ENCODE peak calls at places on chromosomes 3 and 15, in eight cellular contexts. R is stomach; C is neural progenitor cell; V is CD8-positive, alpha-beta T cell; N is IMR-90; Q is esophagus muscularis mucosa; L is PC-3; W is heart left ventricle. I is an unnamed sample.

GRCh38 chr15:79370716-79371115 is 59.8 kb downstream of the TMED3 start:
- DNase-seq in L (no peak), R (no peak), W (no peak), V (no peak), N (peak; percentile 83), Q (no peak), C (no peak), I (no peak)

GRCh38 chr15:80502782-80503181 is 98.6 kb downstream of the ARNT2 start:
- DNase-seq in V (no peak), W (no peak), Q (peak; percentile 90), R (no peak), C (no peak), L (no peak), N (no peak), I (no peak)

GRCh38 chr3:24740367-24740766 is 245.7 kb upstream of the THRB start:
- DNase-seq in L (no peak), N (no peak), C (peak; percentile 16), V (no peak), W (no peak), Q (no peak), R (no peak), I (no peak)

GRCh38 chr3:185797108-185797881 is 27.5 kb downstream of the IGF2BP2 start:
- DNase-seq in L (no peak), R (no peak), W (no peak), C (no peak), N (no peak), Q (no peak), V (no peak), I (no peak)

GRCh38 chr3:160449660-160450598 is at the start of gene TRIM59:
- DNase-seq in W (peak; percentile 78), N (peak; percentile 97), R (peak; percentile 94), C (peak; percentile 99), V (peak; percentile 95), Q (peak; percentile 96), L (peak; percentile 97), I (peak; percentile 93)

GRCh38 chr3:169562988-169563774 is 100.3 kb downstream of the MECOM start:
- DNase-seq in N (no peak), W (no peak), L (peak; percentile 24), V (no peak), Q (no peak), C (no peak), R (no peak), I (no peak)

GRCh38 chr15:68844856-68845550 is 24.3 kb upstream of the ANP32A start:
- DNase-seq in N (no peak), L (no peak), Q (no peak), R (no peak), W (no peak), V (no peak), C (no peak), I (no peak)

GRCh38 chr15:55737373-55737772 is 5.6 kb downstream of the PRTG start:
- DNase-seq in W (peak; percentile 39), L (no peak), R (no peak), V (no peak), Q (no peak), N (peak; percentile 5), C (peak; percentile 72), I (peak; percentile 37)

GRCh38 chr15:66505430-66505811 is 295 bp downstream of the ZWILCH start:
- DNase-seq in C (peak; percentile 61), R (no peak), Q (no peak), L (peak; percentile 28), V (no peak), W (no peak), N (peak; percentile 51), I (no peak)

GRCh38 chr3:17808994-17809393 is 66.6 kb upstream of the TBC1D5 start:
- DNase-seq in V (no peak), W (no peak), Q (peak; percentile 57), N (peak; percentile 3), C (no peak), L (peak; percentile 64), R (no peak), I (no peak)

GRCh38 chr3:47475029-47475569 is 642 bp downstream of the SCAP start:
- DNase-seq in C (peak; percentile 66), V (no peak), N (peak; percentile 32), R (no peak), L (peak; percentile 51), Q (no peak), W (no peak), I (no peak)

GRCh38 chr15:55434989-55435825 is 26.9 kb downstream of the PIERCE2 start:
- DNase-seq in N (peak; percentile 64), L (peak; percentile 68), V (no peak), W (no peak), Q (no peak), R (no peak), C (peak; percentile 64), I (peak; percentile 2)

GRCh38 chr3:13018039-13018431 is 55.2 kb downstream of the IQSEC1 start:
- DNase-seq in L (no peak), V (no peak), W (peak; percentile 50), C (peak; percentile 74), N (no peak), R (no peak), Q (no peak), I (no peak)

GRCh38 chr3:185549111-185549510 is 3.3 kb downstream of the LIPH start:
- DNase-seq in N (peak; percentile 98), V (no peak), W (no peak), R (peak; percentile 34), C (no peak), Q (no peak), L (peak; percentile 99), I (peak; percentile 77)

GRCh38 chr15:38002883-38003477 is 68.5 kb downstream of the TMCO5A start:
- DNase-seq in R (peak; percentile 64), C (peak; percentile 81), L (peak; percentile 80), Q (no peak), W (peak; percentile 50), V (no peak), N (peak; percentile 84), I (peak; percentile 57)

GRCh38 chr3:182259579-182259978 is 533.7 kb upstream of the ATP11B start:
- DNase-seq in Q (no peak), R (peak; percentile 29), V (no peak), N (no peak), W (peak; percentile 46), C (peak; percentile 63), L (no peak), I (no peak)

GRCh38 chr15:90871097-90871715 is 2.8 kb downstream of the FURIN start:
- DNase-seq in W (no peak), N (no peak), Q (no peak), R (no peak), V (no peak), C (peak; percentile 54), L (no peak), I (no peak)

GRCh38 chr3:184806567-184807271 is 5.2 kb upstream of the VPS8 start:
- DNase-seq in N (no peak), L (peak; percentile 45), W (no peak), V (no peak), Q (no peak), R (no peak), C (no peak), I (no peak)

GRCh38 chr3:58994746-58995330 is 55.0 kb downstream of the CFAP20DC start:
- DNase-seq in Q (no peak), V (no peak), L (peak; percentile 83), W (no peak), N (peak; percentile 79), C (peak; percentile 73), R (no peak), I (peak; percentile 47)

GRCh38 chr3:162367443-162368132 is 871.0 kb downstream of the OTOL1 start:
- DNase-seq in W (no peak), V (no peak), Q (no peak), C (no peak), R (no peak), N (peak; percentile 61), L (no peak), I (no peak)

DNA sequence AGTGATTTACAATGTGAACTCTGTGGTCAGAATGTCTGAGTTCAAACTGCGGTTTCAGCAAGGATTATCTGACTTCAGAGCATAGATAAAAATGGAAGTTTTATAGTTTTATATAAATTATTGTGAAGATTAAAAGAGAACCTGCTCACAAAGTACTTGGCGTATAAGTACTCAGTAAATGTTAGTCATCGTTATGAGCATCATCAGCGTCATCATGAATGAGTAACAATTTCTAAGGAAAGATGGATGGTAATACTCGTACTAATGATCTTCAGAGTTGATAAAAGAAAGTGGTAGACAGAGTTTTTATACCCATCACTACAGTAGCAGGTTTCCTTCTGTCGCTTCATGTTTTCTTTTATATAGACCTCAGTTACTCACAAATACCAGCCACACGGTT is 341.8 kb downstream of the RAP2B start:
- DNase-seq in C (no peak), L (peak; percentile 67), Q (no peak), R (no peak), V (no peak), W (no peak), N (no peak), I (no peak)
- TF ChIP-seq CTCF in C (no peak), L (no peak), Q (no peak), R (no peak), V (no peak), W (no peak), N (no peak), I (no peak)

DNA sequence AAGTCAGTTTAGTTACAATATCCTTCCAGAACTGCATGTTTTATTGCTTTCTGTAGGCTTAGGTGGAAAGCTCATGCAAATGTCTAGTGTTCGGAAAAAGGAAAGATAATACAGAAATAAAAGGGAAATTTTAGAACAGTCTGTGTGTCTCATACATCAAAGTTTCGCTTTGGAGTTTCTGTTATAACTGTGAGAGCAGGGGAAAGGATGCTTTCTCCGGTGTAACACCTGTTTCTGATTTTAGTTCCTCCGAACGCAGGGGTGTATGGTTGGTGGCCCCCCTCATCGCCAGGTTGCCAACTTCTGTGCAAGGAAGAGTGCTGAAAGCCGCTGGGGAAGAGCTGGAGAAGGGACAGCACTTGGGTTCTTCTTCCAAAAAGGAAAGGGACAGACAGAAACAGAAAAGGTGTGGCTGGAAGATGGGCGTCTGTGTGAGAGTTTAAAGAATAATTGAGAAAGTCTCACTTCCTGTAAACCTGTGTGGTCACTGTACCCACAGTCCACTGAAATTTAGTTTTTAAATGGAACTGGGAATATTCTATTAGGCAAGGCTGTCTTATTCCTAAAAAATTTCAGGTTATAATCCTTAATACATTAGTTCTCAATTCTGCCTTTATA is 6.7 kb downstream of the P2RY12 start:
- DNase-seq in W (no peak), V (no peak), C (no peak), N (no peak), Q (no peak), R (no peak), L (no peak), I (no peak)
- H3K4me3 ChIP-seq in W (no peak overlapping the region), V (no peak overlapping the region), C (no peak overlapping the region), N (no peak overlapping the region), Q (no peak overlapping the region), R (no peak overlapping the region), L (no peak overlapping the region), I (no peak overlapping the region)

GRCh38 chr3:172107403-172107802 is 68.0 kb downstream of the FNDC3B start:
- DNase-seq in N (no peak), Q (no peak), V (peak; percentile 53), W (no peak), C (no peak), R (no peak), L (no peak), I (no peak)
- H3K27me3 ChIP-seq in N (no peaks in the 10 kb centered on the region), Q (no peaks in the 10 kb centered on the region), V (no peaks in the 10 kb centered on the region), W (no peaks in the 10 kb centered on the region), C (no peaks in the 10 kb centered on the region), R (no peaks in the 10 kb centered on the region), L (no peaks in the 10 kb centered on the region), I (no peaks in the 10 kb centered on the region)

DNA sequence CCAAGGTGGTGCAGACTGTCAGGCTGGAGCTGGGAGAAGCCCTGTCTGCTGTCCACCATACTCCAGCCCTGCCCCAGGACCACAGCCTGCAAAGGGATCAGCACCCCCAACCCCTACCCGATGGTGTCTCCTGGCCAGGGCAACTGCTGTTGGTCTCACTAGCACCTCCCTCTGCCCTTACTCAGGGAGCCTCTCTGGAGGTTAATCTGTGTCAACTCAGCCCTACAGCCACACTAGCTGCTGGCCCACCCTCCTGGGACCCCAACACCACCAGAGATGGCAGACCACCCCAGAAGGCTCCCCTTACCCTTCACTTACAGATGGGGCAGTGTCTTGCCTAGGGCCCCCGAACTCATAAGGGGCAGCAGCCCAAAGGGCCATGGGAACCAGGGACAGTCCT is 65.2 kb downstream of the TLE3 start:
- DNase-seq in V (no peak), C (no peak), R (no peak), N (no peak), L (no peak), Q (no peak), W (no peak), I (no peak)
- TF ChIP-seq CTCF in V (no peak), C (no peak), R (no peak), N (no peak), L (no peak), Q (no peak), W (no peak), I (no peak)

I was measured in kidney epithelial cell.